ENCODE peak calls at places on chromosomes 13 and 19, in eight cellular contexts. One of them, this sample, is unnamed.

GRCh38 chr19:41940443-41941409 is 12.5 kb upstream of the ERFL start:
- DNase-seq in esophagus muscularis mucosa: no peak
- DNase-seq in central memory CD8-positive, alpha-beta T cell: no peak
- DNase-seq in SK-N-MC: no peak
- DNase-seq in foreskin fibroblast: no peak
- DNase-seq in NCI-H524: no peak
- DNase-seq in MG63: no peak
- DNase-seq in AG09309: no peak
- DNase-seq in this sample: no peak

GRCh38 chr19:46489445-46490272 is 6.0 kb downstream of the PNMA8B start:
- DNase-seq in foreskin fibroblast: peak
- DNase-seq in AG09309: no peak
- DNase-seq in MG63: no peak
- DNase-seq in NCI-H524: peak
- DNase-seq in central memory CD8-positive, alpha-beta T cell: no peak
- DNase-seq in esophagus muscularis mucosa: no peak
- DNase-seq in SK-N-MC: no peak
- DNase-seq in this sample: peak

GRCh38 chr13:30033681-30034447 is 183.4 kb upstream of the UBL3 start:
- DNase-seq in AG09309: peak
- DNase-seq in MG63: peak
- DNase-seq in central memory CD8-positive, alpha-beta T cell: no peak
- DNase-seq in foreskin fibroblast: peak
- DNase-seq in SK-N-MC: no peak
- DNase-seq in esophagus muscularis mucosa: no peak
- DNase-seq in NCI-H524: no peak
- DNase-seq in this sample: peak

GRCh38 chr19:17473041-17473440 is 2.7 kb downstream of the SLC27A1 start:
- DNase-seq in central memory CD8-positive, alpha-beta T cell: no peak
- DNase-seq in MG63: peak
- DNase-seq in SK-N-MC: no peak
- DNase-seq in NCI-H524: peak
- DNase-seq in esophagus muscularis mucosa: no peak
- DNase-seq in foreskin fibroblast: peak
- DNase-seq in AG09309: no peak
- DNase-seq in this sample: peak

GRCh38 chr19:19451429-19452240 is 46.2 kb downstream of the GATAD2A start:
- DNase-seq in esophagus muscularis mucosa: no peak
- DNase-seq in MG63: no peak
- DNase-seq in NCI-H524: no peak
- DNase-seq in foreskin fibroblast: no peak
- DNase-seq in AG09309: no peak
- DNase-seq in SK-N-MC: no peak
- DNase-seq in central memory CD8-positive, alpha-beta T cell: peak
- DNase-seq in this sample: no peak

GRCh38 chr13:80312012-80312704 is 28.8 kb downstream of the SPRY2 start:
- DNase-seq in foreskin fibroblast: no peak
- DNase-seq in AG09309: no peak
- DNase-seq in MG63: no peak
- DNase-seq in central memory CD8-positive, alpha-beta T cell: no peak
- DNase-seq in esophagus muscularis mucosa: no peak
- DNase-seq in SK-N-MC: no peak
- DNase-seq in NCI-H524: no peak
- DNase-seq in this sample: no peak

GRCh38 chr13:56917966-56918365 is 222.8 kb upstream of the PRR20A start:
- DNase-seq in esophagus muscularis mucosa: no peak
- DNase-seq in foreskin fibroblast: no peak
- DNase-seq in NCI-H524: no peak
- DNase-seq in SK-N-MC: no peak
- DNase-seq in MG63: no peak
- DNase-seq in central memory CD8-positive, alpha-beta T cell: no peak
- DNase-seq in AG09309: no peak
- DNase-seq in this sample: no peak

GRCh38 chr19:33794578-33795369 is 1.9 kb upstream of the KCTD15 start:
- DNase-seq in esophagus muscularis mucosa: no peak
- DNase-seq in foreskin fibroblast: no peak
- DNase-seq in AG09309: no peak
- DNase-seq in SK-N-MC: no peak
- DNase-seq in central memory CD8-positive, alpha-beta T cell: no peak
- DNase-seq in MG63: no peak
- DNase-seq in NCI-H524: no peak
- DNase-seq in this sample: no peak

This sample was measured in fibroblast of lung.